ENCODE peak calls at places on chromosomes 1 and 21, in six cellular contexts. A, U, B, J, G and N are unnamed samples.

GRCh38 chr1:94322696-94323095 is 85.3 kb upstream of the ARHGAP29 start:
- DNase-seq in A (no peak), U (no peak), B (no peak), J (no peak), G (peak; percentile 22), N (no peak)

GRCh38 chr1:240701412-240701811 is 89.5 kb upstream of the GREM2 start:
- DNase-seq in A (no peak), U (no peak), B (no peak), J (no peak), G (peak; percentile 88), N (no peak)

GRCh38 chr1:39645411-39646043 is 6.1 kb upstream of the HEYL start:
- DNase-seq in A (no peak), U (no peak), B (no peak), J (no peak), G (no peak), N (no peak)

GRCh38 chr1:39391741-39392679 is 99.4 kb upstream of the BMP8A start:
- DNase-seq in A (no peak), U (no peak), B (no peak), J (no peak), G (peak; percentile 94), N (no peak)

GRCh38 chr1:154186177-154186576 is 5.7 kb downstream of the TPM3 start:
- DNase-seq in A (no peak), U (peak; percentile 59), B (peak; percentile 27), J (no peak), G (peak; percentile 18), N (no peak)

GRCh38 chr1:171794085-171794484 is 12.6 kb downstream of the METTL13 start:
- DNase-seq in A (no peak), U (no peak), B (no peak), J (no peak), G (peak; percentile 71), N (no peak)

GRCh38 chr1:152048641-152048970 is 11.8 kb upstream of the S100A11 start:
- DNase-seq in A (no peak), U (no peak), B (no peak), J (no peak), G (no peak), N (no peak)

GRCh38 chr1:209860293-209860881 is 32.6 kb downstream of the UTP25 start:
- DNase-seq in A (peak; percentile 87), U (peak; percentile 74), B (peak; percentile 75), J (peak; percentile 65), G (peak; percentile 77), N (no peak)

GRCh38 chr21:15003463-15004135 is 61.2 kb downstream of the NRIP1 start:
- DNase-seq in A (no peak), U (no peak), B (no peak), J (no peak), G (no peak), N (no peak)

GRCh38 chr1:233229291-233229690 is 66.2 kb downstream of the PCNX2 start:
- DNase-seq in A (no peak), U (no peak), B (no peak), J (no peak), G (no peak), N (no peak)

GRCh38 chr1:212962509-212962908 is 12.2 kb downstream of the VASH2 start:
- DNase-seq in A (no peak), U (no peak), B (no peak), J (no peak), G (no peak), N (no peak)

GRCh38 chr1:241531195-241532172 is 694 bp upstream of the KMO start:
- DNase-seq in A (no peak), U (no peak), B (no peak), J (no peak), G (peak; percentile 68), N (no peak)

GRCh38 chr1:202613571-202613970 is 96.7 kb downstream of the SYT2 start:
- DNase-seq in A (no peak), U (no peak), B (no peak), J (no peak), G (no peak), N (no peak)

GRCh38 chr1:18473195-18473815 is 7.4 kb upstream of the KLHDC7A start:
- DNase-seq in A (no peak), U (no peak), B (no peak), J (no peak), G (no peak), N (peak; percentile 58)

GRCh38 chr1:82565146-82565545 is 764.4 kb downstream of the ADGRL2 start:
- DNase-seq in A (no peak), U (no peak), B (no peak), J (no peak), G (peak; percentile 91), N (no peak)

GRCh38 chr1:228455715-228456114 is 31.5 kb upstream of the RNF187 start:
- DNase-seq in A (no peak), U (no peak), B (no peak), J (no peak), G (no peak), N (no peak)

GRCh38 chr1:78570539-78570938 is 49.7 kb upstream of the IFI44L start:
- DNase-seq in A (no peak), U (no peak), B (no peak), J (no peak), G (no peak), N (no peak)

GRCh38 chr1:25893072-25893604 is 13.1 kb downstream of the STMN1 start:
- DNase-seq in A (no peak), U (no peak), B (no peak), J (no peak), G (peak; percentile 15), N (no peak)

GRCh38 chr1:168138134-168138533 is 1.4 kb upstream of the GPR161 start:
- DNase-seq in A (no peak), U (no peak), B (no peak), J (no peak), G (peak; percentile 26), N (no peak)

GRCh38 chr1:54808443-54809207 is 7.5 kb upstream of the TTC22 start:
- DNase-seq in A (no peak), U (peak; percentile 29), B (peak; percentile 58), J (no peak), G (no peak), N (peak; percentile 60)
- TF ChIP-seq CTCF in A (no peak), U (no peak), B (no peak), J (no peak), G (peak; percentile 30), N (peak; percentile 53)

GRCh38 chr1:166977951-166978350 is 2.6 kb upstream of the ILDR2 start:
- DNase-seq in A (no peak), U (no peak), B (no peak), J (no peak), G (no peak), N (no peak)
- TF ChIP-seq CTCF in A (no peak), U (no peak), B (no peak), J (no peak), G (no peak), N (no peak)

DNA sequence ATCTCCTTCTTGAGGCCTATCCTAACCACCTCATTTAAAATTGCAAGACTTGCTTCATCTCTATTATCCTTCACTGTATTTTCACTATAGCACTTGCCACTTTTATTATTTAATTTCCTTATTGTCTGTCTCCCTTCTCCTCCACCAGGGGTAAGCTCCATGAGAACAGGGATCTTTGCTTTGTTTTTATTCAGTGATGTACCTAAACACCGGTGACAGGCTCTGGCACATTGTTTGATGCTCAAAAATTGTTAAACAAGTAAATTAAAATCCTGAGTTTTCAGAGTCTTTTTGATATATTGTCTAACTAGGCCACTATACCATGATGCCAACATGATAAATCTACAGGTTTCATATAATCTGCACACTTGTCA is 17.2 kb upstream of the SPEN start:
- DNase-seq in A (no peak), U (no peak), B (no peak), J (no peak), G (no peak), N (no peak)
- TF ChIP-seq CTCF in A (no peak), U (no peak), B (no peak), J (no peak), G (no peak), N (peak; percentile 31)

GRCh38 chr1:234554157-234554477 is 55.9 kb downstream of the IRF2BP2 start:
- DNase-seq in A (no peak), U (no peak), B (no peak), J (no peak), G (no peak), N (no peak)

GRCh38 chr1:234554478-234555311 is 55.3 kb downstream of the IRF2BP2 start:
- DNase-seq in A (no peak), U (no peak), B (no peak), J (no peak), G (peak; percentile 49), N (no peak)

GRCh38 chr1:234558186-234558836 is 51.7 kb downstream of the IRF2BP2 start:
- DNase-seq in A (no peak), U (no peak), B (no peak), J (no peak), G (peak; percentile 28), N (no peak)

GRCh38 chr1:234555390-234556112 is 54.4 kb downstream of the IRF2BP2 start:
- DNase-seq in A (no peak), U (no peak), B (no peak), J (no peak), G (no peak), N (no peak)

GRCh38 chr1:234556245-234556943 is 53.6 kb downstream of the IRF2BP2 start:
- DNase-seq in A (no peak), U (no peak), B (no peak), J (no peak), G (no peak), N (no peak)
- TF ChIP-seq CTCF in A (no peak), U (no peak), B (no peak), J (no peak), G (no peak), N (no peak)

GRCh38 chr1:230120949-230121381 is 53.9 kb downstream of the GALNT2 start:
- DNase-seq in A (no peak), U (no peak), B (no peak), J (no peak), G (no peak), N (no peak)
- TF ChIP-seq CTCF in A (peak; percentile 41), U (peak; percentile 68), B (peak; percentile 35), J (peak; percentile 43), G (peak; percentile 51), N (peak; percentile 67)

GRCh38 chr1:22708777-22709176 is 1.9 kb upstream of the EPHB2 start:
- DNase-seq in A (no peak), U (no peak), B (no peak), J (no peak), G (no peak), N (no peak)

GRCh38 chr1:22711071-22711470 is 432 bp downstream of the EPHB2 start:
- DNase-seq in A (no peak), U (no peak), B (no peak), J (no peak), G (no peak), N (no peak)

GRCh38 chr1:22709891-22710687 is 550 bp upstream of the EPHB2 start:
- DNase-seq in A (peak; percentile 57), U (no peak), B (no peak), J (peak; percentile 38), G (peak; percentile 62), N (no peak)

GRCh38 chr1:22710688-22711024 is at the start of gene EPHB2:
- DNase-seq in A (peak; percentile 75), U (no peak), B (no peak), J (no peak), G (peak; percentile 34), N (no peak)

DNA sequence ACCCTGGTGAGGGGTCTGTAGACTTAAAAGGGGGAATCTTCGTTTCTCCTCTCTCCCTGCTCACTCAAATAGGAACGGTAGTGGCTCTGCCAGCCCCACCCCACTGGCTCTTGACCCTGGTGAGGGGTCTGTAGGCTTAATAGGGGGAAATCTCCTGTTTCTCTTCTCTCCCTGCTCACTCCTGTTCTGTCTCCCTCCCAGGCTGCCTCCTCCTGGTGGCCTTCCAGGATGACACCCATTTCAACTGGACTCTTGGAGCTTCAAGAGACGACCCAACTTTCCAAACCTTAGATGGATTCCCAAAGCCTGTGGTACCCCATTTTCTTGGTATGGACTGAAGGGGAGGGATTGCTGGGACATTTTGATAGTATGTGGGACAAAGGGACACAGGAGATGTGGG is 1.4 kb upstream of the EPHB2 start:
- DNase-seq in A (no peak), U (no peak), B (no peak), J (no peak), G (no peak), N (no peak)
- TF ChIP-seq CTCF in A (no peak), U (no peak), B (no peak), J (no peak), G (no peak), N (peak; percentile 53)